ENCODE peak calls at places on chromosome 10, in ten cellular contexts. F is endothelial cell, M is mucosa of descending colon, K is stomach, X is fibroblast of pulmonary artery, Q is GM23338, D is heart right ventricle, R is ovary, O is HFF-Myc, S is HL-60. T is an unnamed sample.

GRCh38 chr10:23754179-23754578 is 315.3 kb downstream of the OTUD1 start:
- DNase-seq in M (no peak), F (no peak), X (no peak), S (no peak), Q (no peak), O (no peak), D (no peak), R (no peak), K (no peak), T (no peak)

GRCh38 chr10:84540022-84540616 is 211.7 kb downstream of the CCSER2 start:
- DNase-seq in S (no peak), M (no peak), X (peak), F (no peak), R (no peak), Q (no peak), D (no peak), O (peak), K (no peak), T (no peak)

GRCh38 chr10:78502208-78502943 is 468.7 kb downstream of the RPS24 start:
- DNase-seq in D (no peak), X (peak), K (no peak), M (no peak), Q (no peak), R (no peak), S (no peak), O (peak), F (no peak), T (no peak)

GRCh38 chr10:111035542-111035941 is 41.3 kb upstream of the ADRA2A start:
- DNase-seq in R (no peak), S (no peak), F (no peak), X (peak), O (no peak), Q (no peak), M (no peak), D (no peak), K (no peak), T (no peak)

GRCh38 chr10:3401491-3401938 is 228.9 kb upstream of the PITRM1 start:
- DNase-seq in M (no peak), S (no peak), O (peak), D (no peak), Q (no peak), K (no peak), X (peak), F (no peak), R (no peak), T (no peak)

GRCh38 chr10:69145864-69146263 is 21.9 kb downstream of the VPS26A start:
- DNase-seq in S (no peak), D (no peak), X (no peak), K (no peak), M (no peak), Q (no peak), R (no peak), O (no peak), F (no peak), T (no peak)

GRCh38 chr10:107687702-107688101 is 523.2 kb upstream of the SORCS1 start:
- DNase-seq in X (no peak), R (no peak), F (no peak), S (peak), D (no peak), Q (no peak), M (no peak), O (no peak), K (no peak), T (peak)

GRCh38 chr10:127937069-127937468 is 30.2 kb downstream of the PTPRE start:
- DNase-seq in K (no peak), R (no peak), X (no peak), Q (peak), M (no peak), F (no peak), D (no peak), S (no peak), O (no peak), T (no peak)

GRCh38 chr10:100340948-100341847 is 5.8 kb upstream of the SCD start:
- DNase-seq in O (no peak), K (no peak), D (no peak), S (no peak), R (no peak), Q (no peak), F (no peak), M (peak), X (no peak), T (no peak)

GRCh38 chr10:120948889-120949382 is 97.8 kb downstream of the WDR11 start:
- DNase-seq in O (no peak), X (peak), K (peak), M (peak), F (peak), S (peak), D (peak), R (peak), Q (peak), T (no peak)

GRCh38 chr10:62687230-62687748 is 117.2 kb upstream of the ADO start:
- DNase-seq in K (no peak), F (no peak), D (no peak), M (no peak), X (peak), R (no peak), O (no peak), Q (no peak), S (no peak), T (no peak)

GRCh38 chr10:80284522-80284921 is 4.9 kb downstream of the MAT1A start:
- DNase-seq in D (no peak), F (no peak), S (no peak), Q (no peak), M (no peak), R (no peak), X (no peak), O (no peak), K (no peak), T (no peak)

GRCh38 chr10:84574101-84574500 is 245.7 kb downstream of the CCSER2 start:
- DNase-seq in F (no peak), M (no peak), O (no peak), D (no peak), R (no peak), Q (peak), X (no peak), S (no peak), K (no peak), T (no peak)

GRCh38 chr10:113457408-113457807 is 95.4 kb upstream of the HABP2 start:
- DNase-seq in S (no peak), O (no peak), F (no peak), X (no peak), D (no peak), K (no peak), M (no peak), R (no peak), Q (no peak), T (no peak)

GRCh38 chr10:68560916-68561691 is 967 bp downstream of the TET1 start:
- DNase-seq in X (no peak), K (no peak), D (peak), Q (peak), M (peak), S (no peak), F (peak), R (peak), O (no peak), T (no peak)

GRCh38 chr10:3482200-3482993 is 302.6 kb downstream of the KLF6 start:
- DNase-seq in M (peak), Q (peak), X (peak), S (no peak), K (peak), O (peak), D (peak), F (no peak), R (peak), T (peak)

GRCh38 chr10:91856637-91857036 is 52.6 kb downstream of the FGFBP3 start:
- DNase-seq in R (no peak), S (no peak), D (no peak), X (peak), Q (peak), F (no peak), K (no peak), O (no peak), M (no peak), T (no peak)

GRCh38 chr10:43398939-43399871 is 9.8 kb downstream of the HNRNPF start:
- DNase-seq in R (no peak), D (no peak), K (no peak), O (no peak), F (no peak), S (peak), Q (no peak), M (no peak), X (peak), T (no peak)

GRCh38 chr10:124649209-124649608 is 95.0 kb downstream of the FAM53B start:
- DNase-seq in K (no peak), X (peak), F (no peak), R (peak), Q (no peak), M (no peak), D (peak), O (no peak), S (peak), T (no peak)

GRCh38 chr10:83274088-83274487 is 865.2 kb upstream of the GHITM start:
- DNase-seq in X (no peak), D (no peak), F (no peak), Q (no peak), M (no peak), O (no peak), S (no peak), R (no peak), K (no peak), T (no peak)

GRCh38 chr10:72332423-72333110 is 22.2 kb downstream of the DNAJB12 start:
- DNase-seq in Q (no peak), F (no peak), S (no peak), K (no peak), X (no peak), O (no peak), D (no peak), R (no peak), M (peak), T (no peak)

GRCh38 chr10:43574035-43574892 is at the start of gene ZNF239:
- DNase-seq in R (peak), X (peak), D (peak), Q (peak), O (peak), S (no peak), K (peak), M (peak), F (peak), T (peak)

DNA sequence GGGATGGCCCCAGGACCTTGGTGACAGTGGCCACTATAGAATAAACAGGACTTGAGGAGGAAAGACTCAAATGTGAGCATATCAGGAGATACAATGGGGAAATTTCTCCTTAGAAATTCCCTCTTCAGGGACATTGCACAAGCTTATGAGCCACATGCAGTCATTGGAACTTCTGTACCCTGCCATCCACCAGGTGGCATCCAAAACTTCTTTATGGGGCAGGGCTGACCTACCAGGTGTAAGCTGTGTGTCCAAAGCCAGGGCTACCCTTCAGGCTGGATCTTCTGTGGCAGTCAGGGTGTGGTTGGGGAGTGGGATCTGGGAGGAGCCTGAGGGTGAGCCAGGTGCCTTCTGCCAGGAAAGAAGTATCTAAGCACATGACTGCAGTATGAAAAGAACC is 36.6 kb upstream of the LRRC18 start:
- DNase-seq in Q (peak), S (no peak), M (no peak), R (peak), D (no peak), O (no peak), K (no peak), X (peak), F (peak), T (peak)
- TF ChIP-seq CTCF in Q (peak), S (no peak), M (no peak), R (no peak), D (peak), O (peak), K (no peak), X (no peak), F (no peak), T (no peak)

GRCh38 chr10:47269294-47269693 is 30.7 kb upstream of the GDF10 start:
- DNase-seq in K (no peak), D (no peak), O (no peak), R (no peak), Q (peak), M (no peak), S (no peak), F (no peak), X (no peak), T (no peak)
- TF ChIP-seq CTCF in K (no peak), D (peak), O (peak), R (no peak), Q (peak), M (no peak), S (no peak), F (peak), X (peak), T (no peak)

GRCh38 chr10:89414879-89415821 is 782 bp downstream of the IFIT5 start:
- DNase-seq in S (no peak), K (peak), X (peak), Q (peak), R (no peak), O (no peak), F (peak), D (peak), M (no peak), T (no peak)

GRCh38 chr10:89414146-89414878 is at the start of gene IFIT5:
- DNase-seq in M (peak), Q (peak), O (no peak), D (peak), R (peak), K (peak), S (no peak), F (peak), X (peak), T (no peak)

GRCh38 chr10:89421018-89421476 is 6.7 kb downstream of the IFIT5 start:
- DNase-seq in M (no peak), K (no peak), D (no peak), S (no peak), F (no peak), Q (no peak), X (no peak), R (no peak), O (no peak), T (no peak)

GRCh38 chr10:89416465-89416864 is 2.1 kb downstream of the IFIT5 start:
- DNase-seq in F (no peak), M (no peak), R (no peak), S (no peak), X (no peak), O (no peak), Q (no peak), K (no peak), D (no peak), T (no peak)

DNA sequence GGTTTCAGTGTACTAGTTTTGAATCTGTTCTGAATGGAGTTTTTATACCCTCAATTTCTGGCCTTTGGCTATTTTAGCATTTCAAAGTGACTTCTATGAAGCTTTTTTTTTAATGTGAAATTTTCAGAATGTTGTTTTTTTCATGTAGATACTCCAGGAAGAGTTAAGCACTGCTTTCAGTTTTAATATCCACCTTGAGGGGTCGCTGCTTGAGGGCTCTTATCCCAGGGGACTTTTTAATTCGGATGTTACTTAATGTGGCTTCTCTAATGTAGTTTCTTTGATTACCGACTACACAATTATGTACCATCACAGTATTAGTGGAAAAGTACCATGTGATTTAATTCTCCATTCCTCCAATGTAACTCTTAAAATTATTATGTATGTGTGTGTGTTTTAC is 5.2 kb downstream of the IFIT5 start:
- DNase-seq in O (no peak), S (no peak), R (no peak), D (peak), Q (peak), M (no peak), X (peak), K (no peak), F (peak), T (no peak)
- TF ChIP-seq CTCF in O (peak), S (no peak), R (no peak), D (peak), Q (peak), M (no peak), X (peak), K (no peak), F (peak), T (peak)

GRCh38 chr10:96690755-96691730 is 29.3 kb downstream of the PIK3AP1 start:
- DNase-seq in R (no peak), F (no peak), Q (no peak), O (no peak), S (no peak), X (no peak), K (no peak), D (no peak), M (no peak), T (no peak)
- TF ChIP-seq CTCF in R (no peak), F (no peak), Q (no peak), O (no peak), S (no peak), X (no peak), K (no peak), D (no peak), M (no peak), T (no peak)

GRCh38 chr10:30270247-30270646 is 78.8 kb downstream of the MTPAP start:
- DNase-seq in M (no peak), D (no peak), O (no peak), Q (no peak), F (no peak), K (no peak), X (peak), S (no peak), R (no peak), T (no peak)
- TF ChIP-seq CTCF in M (no peak), D (no peak), O (no peak), Q (peak), F (peak), K (no peak), X (peak), S (no peak), R (no peak), T (peak)

GRCh38 chr10:74207681-74208080 is 56.7 kb downstream of the ADK start:
- DNase-seq in Q (no peak), S (no peak), O (no peak), X (no peak), R (no peak), F (no peak), K (no peak), M (no peak), D (no peak), T (no peak)

GRCh38 chr10:74208997-74209396 is 58.0 kb downstream of the ADK start:
- DNase-seq in F (no peak), S (no peak), K (no peak), R (no peak), Q (no peak), D (no peak), X (no peak), M (no peak), O (no peak), T (no peak)

GRCh38 chr10:74213019-74213418 is 62.0 kb downstream of the ADK start:
- DNase-seq in M (no peak), X (no peak), Q (no peak), R (no peak), D (no peak), F (no peak), S (no peak), O (no peak), K (no peak), T (no peak)

GRCh38 chr10:74208081-74208480 is 57.1 kb downstream of the ADK start:
- DNase-seq in K (peak), D (no peak), O (no peak), M (peak), Q (peak), F (no peak), S (no peak), R (no peak), X (no peak), T (no peak)

GRCh38 chr10:74213571-74214162 is 62.6 kb downstream of the ADK start:
- DNase-seq in D (peak), O (no peak), M (peak), Q (peak), X (peak), F (peak), K (no peak), S (no peak), R (no peak), T (no peak)
- TF ChIP-seq CTCF in D (peak), O (peak), M (no peak), Q (peak), X (peak), F (peak), K (no peak), S (peak), R (no peak), T (peak)

GRCh38 chr10:102713814-102714620 is at the start of gene ARL3:
- DNase-seq in S (peak), X (peak), Q (peak), F (peak), K (peak), O (peak), M (peak), D (peak), R (peak), T (peak)
- TF ChIP-seq CTCF in S (peak), X (no peak), Q (no peak), F (no peak), K (peak), O (peak), M (no peak), D (peak), R (peak), T (peak)

GRCh38 chr10:1559731-1560130 is 177.6 kb downstream of the ADARB2 start:
- DNase-seq in F (no peak), S (no peak), K (no peak), R (no peak), X (no peak), M (no peak), D (no peak), Q (no peak), O (no peak), T (no peak)

GRCh38 chr10:1557081-1557480 is 180.2 kb downstream of the ADARB2 start:
- DNase-seq in D (no peak), R (no peak), K (no peak), Q (no peak), S (no peak), M (no peak), X (no peak), F (no peak), O (no peak), T (no peak)

GRCh38 chr10:1559311-1559710 is 178.0 kb downstream of the ADARB2 start:
- DNase-seq in F (no peak), X (no peak), Q (no peak), M (no peak), K (no peak), O (no peak), S (no peak), R (no peak), D (no peak), T (peak)

GRCh38 chr10:1553951-1554350 is 183.4 kb downstream of the ADARB2 start:
- DNase-seq in R (no peak), D (no peak), X (no peak), K (no peak), S (no peak), O (no peak), Q (no peak), F (no peak), M (no peak), T (peak)

GRCh38 chr10:1556496-1556895 is 180.8 kb downstream of the ADARB2 start:
- DNase-seq in F (no peak), X (no peak), M (no peak), O (no peak), S (no peak), R (no peak), K (no peak), Q (no peak), D (no peak), T (peak)
- TF ChIP-seq CTCF in F (no peak), X (no peak), M (no peak), O (no peak), S (no peak), R (no peak), K (no peak), Q (no peak), D (no peak), T (no peak)

DNA sequence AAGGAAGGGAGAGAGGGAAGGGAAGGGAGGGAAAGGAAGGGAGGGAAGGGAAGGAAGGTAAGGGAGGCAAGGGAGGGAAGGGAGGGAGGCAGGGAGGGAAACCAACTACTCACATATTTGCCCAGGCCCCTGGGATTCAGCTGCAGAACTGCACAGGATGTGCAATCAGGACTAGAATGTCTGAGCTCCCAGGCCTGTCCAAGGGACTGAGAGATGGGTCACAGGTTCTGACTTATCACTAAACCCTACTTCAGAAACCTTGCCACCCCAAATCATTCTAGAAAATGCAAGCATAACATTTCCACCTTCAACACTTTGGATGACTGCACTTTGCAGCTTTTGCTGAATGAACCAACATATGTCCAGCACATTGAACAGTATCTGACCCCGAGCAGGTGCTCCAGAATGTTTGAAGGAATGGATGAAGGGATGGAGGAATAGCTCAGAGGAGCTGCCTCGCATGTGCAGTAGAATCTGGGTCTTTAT is 245.3 kb downstream of the KCNMA1 start:
- DNase-seq in O (peak), Q (no peak), S (no peak), K (no peak), D (no peak), X (peak), M (no peak), F (no peak), R (no peak), T (no peak)
- TF ChIP-seq CTCF in O (no peak), Q (no peak), S (no peak), K (no peak), D (no peak), X (no peak), M (no peak), F (no peak), R (no peak), T (no peak)

GRCh38 chr10:4663162-4663992 is 162.6 kb upstream of the AKR1E2 start:
- DNase-seq in S (peak), M (no peak), D (peak), R (peak), O (peak), K (peak), F (no peak), Q (peak), X (peak), T (peak)
- TF ChIP-seq CTCF in S (no peak), M (no peak), D (no peak), R (no peak), O (no peak), K (no peak), F (no peak), Q (no peak), X (no peak), T (no peak)

T was measured in CD14-positive monocyte.